ENCODE peak calls at places on chromosomes 12 and 14, in six cellular contexts. U is activated B cell treated with CpG ODN at 0.5 μM for 24 hours, P is neural progenitor cell, I is fibroblast of villous mesenchyme, L is GM20000, N is WTC11. W is an unnamed sample.
A peak's percentile ranks its signal among the peaks of the same experiment; 100 is the strongest.

GRCh38 chr12:58387199-58387598 is 445.8 kb downstream of the ATP23 start:
- DNase-seq in U (no peak), P (no peak), I (no peak), L (no peak), N (no peak), W (peak; percentile 44)

GRCh38 chr12:118813778-118814359 is 167.5 kb upstream of the SRRM4 start:
- DNase-seq in U (no peak), P (peak; percentile 16), I (no peak), L (no peak), N (peak; percentile 14), W (no peak)

GRCh38 chr12:93676408-93677194 is 574 bp upstream of the CRADD start:
- DNase-seq in U (no peak), P (no peak), I (no peak), L (no peak), N (no peak), W (no peak)

GRCh38 chr12:104578453-104578852 is 121.7 kb downstream of the CHST11 start:
- DNase-seq in U (no peak), P (peak; percentile 11), I (peak; percentile 50), L (no peak), N (no peak), W (peak; percentile 55)

GRCh38 chr12:76080729-76081415 is 3.6 kb downstream of the NAP1L1 start:
- DNase-seq in U (no peak), P (peak; percentile 49), I (peak; percentile 9), L (no peak), N (peak; percentile 28), W (no peak)

GRCh38 chr12:18470251-18470650 is 208.9 kb downstream of the PIK3C2G start:
- DNase-seq in U (no peak), P (no peak), I (no peak), L (no peak), N (no peak), W (no peak)

GRCh38 chr12:54201001-54201794 is 12.4 kb upstream of the SMUG1 start:
- DNase-seq in U (peak; percentile 58), P (peak; percentile 84), I (peak; percentile 80), L (peak; percentile 69), N (peak; percentile 87), W (peak; percentile 81)

GRCh38 chr14:104968541-104969401 is 9.4 kb downstream of the AHNAK2 start:
- DNase-seq in U (no peak), P (peak; percentile 37), I (peak; percentile 53), L (no peak), N (no peak), W (peak; percentile 49)

GRCh38 chr14:68306934-68307758 is 485.7 kb downstream of the ZFP36L1 start:
- DNase-seq in U (no peak), P (no peak), I (no peak), L (no peak), N (no peak), W (no peak)

GRCh38 chr12:53276511-53276910 is 8.4 kb downstream of the ESPL1 start:
- DNase-seq in U (no peak), P (no peak), I (no peak), L (no peak), N (no peak), W (no peak)

GRCh38 chr12:96879301-96879700 is 27.8 kb upstream of the NEDD1 start:
- DNase-seq in U (no peak), P (no peak), I (no peak), L (no peak), N (no peak), W (no peak)

GRCh38 chr14:104639481-104639880 is 34.9 kb upstream of the TMEM179 start:
- DNase-seq in U (no peak), P (no peak), I (no peak), L (no peak), N (no peak), W (no peak)

GRCh38 chr12:12807970-12808702 is 5.0 kb upstream of the DDX47 start:
- DNase-seq in U (peak; percentile 51), P (no peak), I (peak; percentile 25), L (no peak), N (no peak), W (peak; percentile 66)

GRCh38 chr14:95524706-95525512 is 8.5 kb upstream of the SYNE3 start:
- DNase-seq in U (no peak), P (no peak), I (no peak), L (no peak), N (no peak), W (no peak)

GRCh38 chr12:126506426-126507182 is 1441.4 kb downstream of the AACS start:
- DNase-seq in U (no peak), P (no peak), I (peak; percentile 50), L (no peak), N (no peak), W (peak; percentile 53)

DNA sequence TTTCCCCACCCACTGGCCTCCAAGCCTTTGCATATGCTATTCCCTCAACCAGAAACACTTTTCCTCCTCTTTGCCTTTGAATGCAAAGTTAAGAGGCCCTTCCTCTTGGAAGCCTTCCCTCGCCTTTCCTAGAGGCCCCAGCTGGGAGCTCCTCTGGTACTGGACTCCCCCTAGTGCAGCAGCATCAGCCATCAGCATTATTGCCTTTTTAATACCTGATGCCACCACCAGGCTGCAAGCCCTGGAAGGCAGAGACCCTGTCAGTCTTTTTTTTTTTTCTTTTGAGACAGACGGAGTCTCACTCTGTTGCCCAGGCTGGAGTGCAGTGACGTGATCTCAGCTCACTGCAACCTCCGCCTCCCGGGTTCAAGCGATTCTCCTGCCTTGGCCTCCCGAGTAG is 19.1 kb upstream of the PLA2G1B start:
- DNase-seq in U (no peak), P (no peak), I (no peak), L (peak; percentile 5), N (no peak), W (no peak)
- TF ChIP-seq CTCF in U (no peak), P (no peak), I (peak; percentile 12), L (no peak), N (no peak), W (no peak)

GRCh38 chr12:7188557-7189397 is 709 bp upstream of the PEX5 start:
- DNase-seq in U (peak; percentile 46), P (peak; percentile 85), I (peak; percentile 67), L (peak; percentile 65), N (peak; percentile 91), W (peak; percentile 82)
- TF ChIP-seq CTCF in U (no peak), P (peak; percentile 82), I (peak; percentile 69), L (peak; percentile 76), N (peak; percentile 30), W (peak; percentile 74)

GRCh38 chr12:67430708-67431335 is 161.7 kb downstream of the CAND1 start:
- DNase-seq in U (no peak), P (no peak), I (peak; percentile 57), L (no peak), N (peak; percentile 20), W (peak; percentile 50)
- TF ChIP-seq CTCF in U (no peak), P (peak; percentile 27), I (peak; percentile 7), L (no peak), N (no peak), W (no peak)

DNA sequence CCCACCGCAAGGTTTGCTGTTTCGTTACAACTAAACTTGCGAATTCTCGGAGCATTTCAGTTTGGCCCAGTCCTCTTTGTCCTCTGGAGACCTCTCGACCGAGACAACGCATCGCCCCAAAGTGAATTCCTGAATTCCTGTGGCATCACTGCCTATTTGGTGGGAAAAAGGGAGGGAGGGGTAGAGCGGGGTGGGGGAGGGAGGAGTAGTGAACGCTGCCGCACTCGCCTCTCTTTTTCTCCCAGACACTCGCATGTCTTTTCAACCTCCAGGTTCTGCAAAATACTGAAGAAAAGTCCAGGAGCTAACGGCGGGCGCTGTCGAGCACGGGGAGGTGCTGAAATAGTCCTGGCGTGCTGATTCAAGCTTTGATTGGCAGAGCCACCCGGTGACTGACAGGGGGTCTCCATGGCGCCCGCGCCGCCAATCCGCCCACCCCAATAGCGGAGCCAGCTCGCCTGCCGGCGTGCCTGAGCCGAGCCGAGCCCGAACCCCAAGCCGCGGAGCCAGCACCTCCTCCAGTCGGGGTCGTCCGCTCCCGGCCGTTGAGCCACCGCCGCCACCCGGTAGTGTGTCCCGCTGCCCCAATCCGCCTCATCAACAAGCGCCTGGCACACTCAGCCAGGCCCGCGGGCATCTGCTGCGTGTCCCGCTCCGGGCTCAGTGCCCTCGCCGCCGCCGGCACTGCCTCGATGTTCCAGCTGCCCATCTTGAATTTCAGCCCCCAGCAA is at the start of gene SIX6:
- DNase-seq in U (no peak), P (peak; percentile 95), I (no peak), L (no peak), N (peak; percentile 82), W (peak; percentile 14)
- TF ChIP-seq CTCF in U (no peak), P (peak; percentile 39), I (no peak), L (no peak), N (no peak), W (no peak)

DNA sequence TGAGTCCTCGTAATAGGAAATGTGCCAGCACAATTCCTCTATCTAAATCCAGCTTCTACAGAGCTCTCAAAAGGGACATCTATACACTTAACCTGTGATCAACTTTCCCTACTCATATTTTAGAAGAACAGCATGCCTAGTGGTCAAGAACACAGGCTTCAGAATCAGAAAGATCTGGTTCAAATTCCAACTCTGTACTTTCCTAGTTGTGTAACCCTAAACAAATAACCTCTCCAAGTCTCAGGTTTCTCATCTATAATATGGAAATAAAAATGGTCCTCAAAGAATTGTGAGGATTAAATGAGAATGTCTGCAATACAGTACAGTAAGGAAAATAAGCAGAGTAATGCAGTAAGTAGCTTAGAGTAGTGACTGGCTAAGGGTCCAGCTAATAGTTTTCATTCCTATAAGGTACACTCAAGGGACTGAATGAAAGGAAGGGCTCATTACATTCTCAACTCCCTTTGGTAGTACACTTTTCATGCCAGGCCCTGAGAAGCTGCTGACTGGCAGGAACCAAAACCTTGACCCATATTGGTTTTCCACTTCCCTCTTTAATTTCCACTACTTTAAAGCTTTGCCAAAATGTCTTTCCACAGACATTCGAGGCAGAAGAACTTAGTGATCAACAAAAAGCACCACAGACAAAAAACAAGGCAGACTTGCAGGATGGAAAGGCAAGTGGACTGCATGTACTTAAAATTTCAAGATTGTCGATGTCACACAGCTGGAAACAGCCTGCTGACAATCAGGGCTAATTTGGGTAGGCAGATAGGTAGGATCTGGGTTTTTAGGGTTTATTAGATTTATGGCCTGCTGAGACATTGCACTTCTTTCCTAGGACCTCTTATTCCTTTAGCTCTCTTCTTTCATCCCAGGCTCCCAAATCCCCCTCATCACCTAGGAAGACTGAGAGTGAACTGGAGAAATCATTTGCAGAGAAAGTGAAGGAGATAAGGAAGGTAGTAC is 4.3 kb downstream of the CCDC196 start:
- DNase-seq in U (no peak), P (no peak), I (no peak), L (no peak), N (no peak), W (no peak)
- TF ChIP-seq CTCF in U (no peak), P (no peak), I (no peak), L (no peak), N (no peak), W (no peak)

W was measured in fibroblast of pulmonary artery.